ENCODE peak calls at places on chromosomes 2 and 18, in four cellular contexts. K, X, B and O are unnamed samples.
A peak's percentile ranks its signal among the peaks of the same experiment; 100 is the strongest.

GRCh38 chr2:228446732-228447131 is 265.2 kb upstream of the SPHKAP start:
- DNase-seq in K (no peak), X (no peak), B (no peak), O (no peak)

GRCh38 chr2:8541636-8542035 is 140.2 kb upstream of the ID2 start:
- DNase-seq in K (peak; percentile 34), X (no peak), B (no peak), O (no peak)

GRCh38 chr2:38971377-38971776 is 81.7 kb downstream of the ARHGEF33 start:
- DNase-seq in K (no peak), X (no peak), B (no peak), O (no peak)

GRCh38 chr18:8661754-8662573 is 43.4 kb upstream of the MTCL1 start:
- DNase-seq in K (no peak), X (no peak), B (no peak), O (no peak)

GRCh38 chr2:128832946-128833560 is 514.4 kb upstream of the HS6ST1 start:
- DNase-seq in K (no peak), X (no peak), B (no peak), O (no peak)

GRCh38 chr2:181312515-181312927 is 144.7 kb upstream of the ITGA4 start:
- DNase-seq in K (no peak), X (no peak), B (no peak), O (no peak)

GRCh38 chr2:11314482-11314881 is 30.0 kb downstream of the ROCK2 start:
- DNase-seq in K (no peak), X (no peak), B (no peak), O (no peak)

GRCh38 chr2:32865399-32866068 is 81.2 kb upstream of the LTBP1 start:
- DNase-seq in K (no peak), X (peak; percentile 43), B (no peak), O (peak; percentile 94)

GRCh38 chr2:34785206-34785785 is 1186.2 kb upstream of the FAM98A start:
- DNase-seq in K (no peak), X (no peak), B (no peak), O (no peak)

DNA sequence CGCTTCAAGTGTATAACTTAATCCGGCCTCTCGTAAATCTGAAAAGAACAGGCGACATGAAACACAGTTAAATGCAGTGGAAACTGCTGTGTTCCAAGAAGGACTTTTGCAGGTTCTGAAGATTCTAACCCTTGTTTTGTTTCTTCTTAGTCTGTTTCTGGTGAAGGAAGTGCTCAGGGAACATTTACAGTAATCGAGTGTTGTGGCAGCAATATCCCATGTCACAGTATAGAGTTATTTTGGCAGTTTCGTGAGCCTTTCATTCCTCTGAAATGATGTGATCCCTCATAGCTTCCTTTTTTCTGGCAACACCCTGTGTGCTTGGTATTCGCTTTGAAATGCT is 2.7 kb downstream of the CRIM1 start:
- DNase-seq in K (no peak), X (no peak), B (no peak), O (no peak)
- H3K4me3 ChIP-seq in K (no peak overlapping the region), X (peak overlapping the region; percentile 83), B (no peak overlapping the region), O (peak overlapping the region; percentile 97)

GRCh38 chr2:134491796-134492441 is 226.9 kb downstream of the TMEM163 start:
- DNase-seq in K (peak; percentile 46), X (peak; percentile 37), B (no peak), O (no peak)
- TF ChIP-seq CTCF in K (peak; percentile 24), X (peak; percentile 43), B (no peak), O (no peak)

GRCh38 chr18:32289480-32290075 is 99.7 kb downstream of the MEP1B start:
- DNase-seq in K (peak; percentile 57), X (peak; percentile 63), B (no peak), O (no peak)
- H3K36me3 ChIP-seq in K (no peaks in the 10 kb centered on the region), X (no peaks in the 10 kb centered on the region), B (no peaks in the 10 kb centered on the region), O (no peaks in the 10 kb centered on the region)

GRCh38 chr2:105373344-105373781 is 25.5 kb downstream of the FHL2 start:
- DNase-seq in K (no peak), X (no peak), B (no peak), O (no peak)
- H3K4me3 ChIP-seq in K (no peak overlapping the region), X (no peak overlapping the region), B (no peak overlapping the region), O (no peak overlapping the region)

GRCh38 chr2:1856922-1857321 is 112.6 kb upstream of the PXDN start:
- DNase-seq in K (no peak), X (no peak), B (no peak), O (no peak)

GRCh38 chr2:1856481-1856880 is 112.2 kb upstream of the PXDN start:
- DNase-seq in K (no peak), X (no peak), B (no peak), O (no peak)

GRCh38 chr2:1855150-1855549 is 110.8 kb upstream of the PXDN start:
- DNase-seq in K (no peak), X (no peak), B (no peak), O (no peak)

GRCh38 chr2:1858733-1859132 is 114.4 kb upstream of the PXDN start:
- DNase-seq in K (no peak), X (no peak), B (no peak), O (no peak)

GRCh38 chr2:1854747-1855146 is 110.4 kb upstream of the PXDN start:
- DNase-seq in K (no peak), X (no peak), B (no peak), O (no peak)
- TF ChIP-seq CTCF in K (no peak), X (peak; percentile 36), B (no peak), O (peak; percentile 24)

DNA sequence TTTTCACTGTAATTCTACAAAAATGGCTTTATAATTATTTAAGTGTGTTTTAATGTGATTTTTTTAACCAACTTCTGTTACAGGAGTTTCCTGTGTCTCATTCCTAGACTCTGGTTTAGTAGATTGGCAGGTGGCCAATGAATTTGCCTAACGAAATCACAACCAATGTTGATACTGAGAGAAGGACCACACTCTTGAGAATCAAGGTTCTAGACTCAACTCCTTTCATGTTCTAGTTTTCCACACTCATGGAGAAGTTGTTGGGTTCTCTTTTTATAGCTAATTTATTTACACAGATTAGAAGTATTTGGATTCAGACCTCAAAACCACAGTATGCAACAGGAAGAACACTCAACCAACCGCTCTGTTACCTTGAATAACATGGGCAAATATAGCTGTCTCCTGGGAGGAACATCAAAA is 22.6 kb upstream of the USP34 start:
- DNase-seq in K (no peak), X (no peak), B (no peak), O (no peak)
- H3K36me3 ChIP-seq in K (peaks cover 5% of the 10 kb centered on the region), X (peaks cover 69% of the 10 kb centered on the region), B (no peaks in the 10 kb centered on the region), O (peaks cover 13% of the 10 kb centered on the region)

DNA sequence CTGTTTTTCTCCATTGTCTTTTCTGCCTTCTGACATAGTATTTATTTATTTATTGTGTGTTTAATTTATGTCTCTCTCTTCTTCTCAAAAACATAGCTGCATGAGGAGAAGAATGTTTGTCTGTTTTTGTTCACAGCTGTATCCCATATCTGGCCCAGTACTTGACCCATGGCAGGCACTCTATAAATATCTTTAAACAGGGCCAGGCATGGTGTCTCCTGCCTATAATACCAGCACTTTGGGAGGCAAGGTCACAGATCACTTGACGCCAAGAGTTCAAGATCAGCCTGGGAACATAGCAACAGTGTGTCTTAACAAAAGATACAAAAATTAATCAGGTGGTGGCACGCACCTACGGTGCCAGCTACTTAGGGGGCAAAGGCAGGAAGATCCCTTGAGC is 361.3 kb upstream of the KLHL29 start:
- DNase-seq in K (no peak), X (no peak), B (no peak), O (no peak)
- H3K4me3 ChIP-seq in K (no peak overlapping the region), X (no peak overlapping the region), B (no peak overlapping the region), O (no peak overlapping the region)

DNA sequence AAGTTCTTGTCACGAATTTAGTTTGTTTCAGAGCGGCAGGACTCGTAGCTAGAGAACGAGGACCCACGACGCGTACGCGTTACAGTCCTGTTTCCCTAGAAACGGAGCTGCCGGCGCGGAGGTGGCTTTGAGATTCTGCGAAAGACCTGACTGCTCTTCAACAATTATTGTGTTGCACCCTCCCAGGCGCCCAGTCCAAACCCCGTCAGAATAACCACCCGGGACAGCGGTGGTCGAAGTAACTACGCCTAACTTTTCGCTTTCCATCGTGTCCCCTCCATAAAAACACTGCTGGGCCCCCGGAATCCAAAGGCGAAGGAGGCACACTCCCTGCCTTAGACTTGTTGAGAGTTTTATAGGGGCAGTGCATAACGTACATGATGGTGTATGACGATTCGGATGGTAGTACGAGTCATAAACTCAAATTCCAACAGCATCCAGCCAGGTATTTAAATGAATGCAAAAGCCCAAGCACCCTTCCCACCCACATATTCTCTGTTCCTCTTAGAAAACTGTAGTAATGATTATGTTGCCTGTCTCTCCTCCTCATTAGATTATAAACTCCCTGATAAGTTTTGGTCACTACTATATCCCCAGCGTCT is 651 bp upstream of the STAM2 start:
- DNase-seq in K (no peak), X (no peak), B (no peak), O (no peak)
- TF ChIP-seq CTCF in K (no peak), X (no peak), B (peak; percentile 3), O (no peak)

GRCh38 chr2:241235396-241235795 is 46.9 kb downstream of the ANO7 start:
- DNase-seq in K (no peak), X (no peak), B (no peak), O (no peak)
- H3K36me3 ChIP-seq in K (peaks cover 39% of the 10 kb centered on the region), X (peaks cover 70% of the 10 kb centered on the region), B (peaks cover 9% of the 10 kb centered on the region), O (peaks cover 75% of the 10 kb centered on the region)